ENCODE peak calls at places on chromosomes 11 and 22, in seven cellular contexts. J is HFFc6, N is fibroblast of the aortic adventitia, X is progenitor cell of endocrine pancreas, W is MCF 10A, P is stomach, C is adrenal gland. L is an unnamed sample.

GRCh38 chr11:78147807-78148206 is 8.4 kb upstream of the ALG8 start:
- DNase-seq in J (no peak), N (no peak), X (no peak), W (no peak), P (no peak), C (no peak), L (no peak)

GRCh38 chr11:46918778-46919513 is 596 bp upstream of the LRP4 start:
- DNase-seq in J (no peak), N (no peak), X (no peak), W (no peak), P (no peak), C (no peak), L (no peak)

GRCh38 chr11:62709262-62710000 is 2.0 kb downstream of the GNG3 start:
- DNase-seq in J (peak; percentile 96), N (peak; percentile 97), X (peak; percentile 83), W (peak; percentile 85), P (peak; percentile 98), C (peak; percentile 99), L (peak; percentile 91)

GRCh38 chr22:37169412-37169811 is 18.6 kb downstream of the C1QTNF6 start:
- DNase-seq in J (no peak), N (no peak), X (no peak), W (no peak), P (no peak), C (no peak), L (no peak)

GRCh38 chr11:15969281-15969680 is 387.1 kb downstream of the SOX6 start:
- DNase-seq in J (peak; percentile 67), N (peak; percentile 91), X (no peak), W (peak; percentile 83), P (peak; percentile 61), C (peak; percentile 72), L (no peak)

GRCh38 chr11:1384206-1384965 is 5.3 kb upstream of the BRSK2 start:
- DNase-seq in J (peak; percentile 5), N (no peak), X (no peak), W (no peak), P (no peak), C (no peak), L (no peak)

GRCh38 chr11:47186076-47186936 is at the start of gene PACSIN3:
- DNase-seq in J (no peak), N (no peak), X (peak; percentile 55), W (peak; percentile 53), P (peak; percentile 69), C (no peak), L (peak; percentile 75)

GRCh38 chr11:31810779-31811647 is at the start of gene PAX6:
- DNase-seq in J (no peak), N (peak; percentile 45), X (no peak), W (no peak), P (no peak), C (peak; percentile 52), L (peak; percentile 62)

GRCh38 chr11:75777461-75778110 is 9.0 kb downstream of the DGAT2 start:
- DNase-seq in J (no peak), N (no peak), X (no peak), W (peak; percentile 36), P (no peak), C (no peak), L (no peak)

GRCh38 chr11:83827940-83828554 is 541.9 kb upstream of the CCDC90B start:
- DNase-seq in J (peak; percentile 42), N (peak; percentile 60), X (no peak), W (peak; percentile 27), P (no peak), C (no peak), L (no peak)

GRCh38 chr11:116224889-116225200 is 547.9 kb downstream of the BUD13 start:
- DNase-seq in J (no peak), N (no peak), X (no peak), W (no peak), P (no peak), C (no peak), L (no peak)

GRCh38 chr22:44988671-44989070 is 21.1 kb downstream of the PHF21B start:
- DNase-seq in J (no peak), N (no peak), X (no peak), W (peak; percentile 9), P (no peak), C (no peak), L (no peak)

GRCh38 chr11:75273989-75274391 is 33.4 kb downstream of the TPBGL start:
- DNase-seq in J (no peak), N (no peak), X (no peak), W (no peak), P (peak; percentile 22), C (no peak), L (no peak)

GRCh38 chr11:78429667-78430066 is 12.0 kb upstream of the GAB2 start:
- DNase-seq in J (no peak), N (no peak), X (no peak), W (no peak), P (no peak), C (no peak), L (no peak)

GRCh38 chr22:49768511-49768910 is 59.2 kb downstream of the BRD1 start:
- DNase-seq in J (no peak), N (no peak), X (no peak), W (no peak), P (no peak), C (peak; percentile 20), L (no peak)

GRCh38 chr22:37639070-37639760 is at the start of gene SH3BP1:
- DNase-seq in J (no peak), N (no peak), X (peak; percentile 56), W (peak; percentile 34), P (peak; percentile 59), C (no peak), L (peak; percentile 85)

GRCh38 chr11:68974421-68975194 is 6.2 kb downstream of the MRGPRD start:
- DNase-seq in J (peak; percentile 37), N (no peak), X (no peak), W (peak; percentile 29), P (no peak), C (no peak), L (no peak)

GRCh38 chr11:35142481-35143207 is 3.7 kb downstream of the CD44 start:
- DNase-seq in J (peak; percentile 74), N (peak; percentile 68), X (no peak), W (peak; percentile 79), P (no peak), C (no peak), L (no peak)

GRCh38 chr11:112878228-112878627 is 83.0 kb upstream of the NCAM1 start:
- DNase-seq in J (no peak), N (no peak), X (no peak), W (no peak), P (no peak), C (no peak), L (peak; percentile 11)

GRCh38 chr22:25060522-25061071 is 108.1 kb downstream of the KIAA1671 start:
- DNase-seq in J (no peak), N (peak; percentile 33), X (no peak), W (no peak), P (no peak), C (no peak), L (no peak)
- TF ChIP-seq CTCF in J (peak; percentile 39), N (peak; percentile 63), X (peak; percentile 42), W (no peak), P (no peak), C (no peak), L (peak; percentile 24)

GRCh38 chr11:61477126-61477525 is 31.4 kb upstream of the LRRC10B start:
- DNase-seq in J (no peak), N (peak; percentile 63), X (no peak), W (no peak), P (no peak), C (no peak), L (no peak)

GRCh38 chr11:61477734-61478148 is 30.8 kb upstream of the LRRC10B start:
- DNase-seq in J (no peak), N (peak; percentile 33), X (peak; percentile 72), W (peak; percentile 27), P (peak; percentile 51), C (peak; percentile 65), L (peak; percentile 84)

GRCh38 chr11:61474234-61474633 is 34.3 kb upstream of the LRRC10B start:
- DNase-seq in J (no peak), N (no peak), X (no peak), W (no peak), P (no peak), C (no peak), L (no peak)

GRCh38 chr11:61473370-61474025 is 35.1 kb upstream of the LRRC10B start:
- DNase-seq in J (peak; percentile 79), N (peak; percentile 80), X (no peak), W (no peak), P (no peak), C (no peak), L (no peak)

DNA sequence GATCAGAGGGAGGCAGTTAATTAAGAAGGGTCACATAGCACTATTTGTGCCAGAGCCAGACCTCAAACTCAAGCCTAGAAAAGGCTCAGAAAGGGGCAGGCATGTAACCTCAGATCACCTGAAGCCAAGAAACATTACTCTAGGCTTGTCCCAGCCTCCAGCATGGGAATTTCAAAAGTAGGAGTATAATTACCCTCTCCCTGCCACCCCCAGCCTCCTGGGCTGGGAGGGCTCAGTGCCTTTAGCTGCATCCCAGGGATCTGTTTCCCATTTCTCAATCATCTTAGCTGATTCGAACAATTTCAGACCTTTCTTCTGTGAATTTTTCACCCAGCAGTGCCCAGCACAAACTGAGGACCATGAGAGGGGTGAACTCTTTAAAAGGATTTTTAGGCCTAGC is 33.1 kb upstream of the LRRC10B start:
- DNase-seq in J (no peak), N (no peak), X (no peak), W (no peak), P (no peak), C (no peak), L (no peak)
- TF ChIP-seq CTCF in J (no peak), N (no peak), X (no peak), W (no peak), P (no peak), C (no peak), L (no peak)

DNA sequence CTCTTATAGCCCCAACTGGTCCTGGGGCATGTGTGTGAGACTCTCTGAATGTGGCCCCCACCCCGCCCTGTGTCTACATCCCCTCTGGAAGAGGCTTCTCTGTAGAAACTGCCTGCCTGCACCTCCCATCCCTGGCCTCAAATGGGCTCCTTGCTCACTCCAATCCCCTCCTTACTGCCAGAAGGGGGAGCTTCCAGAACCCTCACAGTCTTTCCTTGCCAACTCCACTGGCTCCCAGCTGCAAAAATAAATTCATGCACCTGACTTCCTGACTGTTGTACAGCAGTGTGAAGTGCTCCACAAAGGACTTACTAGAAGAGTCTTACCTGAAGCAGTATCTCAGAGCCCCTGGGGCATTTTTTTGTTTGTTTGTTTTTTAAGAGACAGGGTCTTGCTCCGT is 15.2 kb upstream of the SERPIND1 start:
- DNase-seq in J (no peak), N (no peak), X (no peak), W (peak; percentile 14), P (no peak), C (no peak), L (no peak)
- TF ChIP-seq CTCF in J (no peak), N (no peak), X (no peak), W (no peak), P (no peak), C (no peak), L (no peak)

DNA sequence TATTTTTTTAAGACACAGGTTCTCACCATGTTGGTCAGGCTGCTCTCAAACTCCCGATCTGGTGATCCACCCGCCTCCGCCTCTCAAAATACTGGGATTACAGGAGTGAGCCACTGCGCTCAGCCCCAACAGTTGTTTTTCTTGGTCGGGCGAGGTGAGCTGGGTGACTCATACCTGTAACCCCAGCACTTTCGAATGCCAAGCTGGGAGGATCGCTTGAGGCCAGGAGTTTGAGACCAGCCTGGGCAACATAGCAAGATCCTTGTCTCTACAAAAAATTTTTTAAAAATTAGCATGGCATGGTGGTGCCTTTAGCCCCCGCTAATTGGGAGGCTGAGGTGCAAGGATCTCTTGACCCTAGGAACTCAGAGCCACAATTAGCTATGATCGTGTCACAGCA is 7.0 kb upstream of the NF2 start:
- DNase-seq in J (no peak), N (no peak), X (no peak), W (no peak), P (no peak), C (no peak), L (no peak)
- TF ChIP-seq CTCF in J (no peak), N (no peak), X (no peak), W (no peak), P (no peak), C (no peak), L (no peak)